ENCODE peak calls at places on chromosome 17, in ten cellular contexts. A, G, P, U, Q, L, M, C, S and X are unnamed samples.

GRCh38 chr17:74532115-74532514 is 840 bp upstream of the CD300LB start:
- DNase-seq in C (no peak), L (no peak), Q (no peak), S (no peak), A (peak; percentile 75), U (no peak), G (no peak), M (peak; percentile 78), P (no peak), X (no peak)

GRCh38 chr17:73697872-73698271 is 53.6 kb upstream of the SDK2 start:
- DNase-seq in Q (peak; percentile 61), G (no peak), U (no peak), A (no peak), M (peak; percentile 15), P (no peak), L (no peak), C (no peak), S (no peak), X (no peak)

GRCh38 chr17:27209316-27209715 is 84.6 kb upstream of the WSB1 start:
- DNase-seq in P (no peak), Q (no peak), M (no peak), U (no peak), G (no peak), C (no peak), A (no peak), S (no peak), L (no peak), X (no peak)

GRCh38 chr17:35161281-35161761 is 13.7 kb downstream of the UNC45B start:
- DNase-seq in C (no peak), S (peak; percentile 18), G (no peak), A (no peak), M (no peak), U (no peak), Q (no peak), L (no peak), P (peak; percentile 44), X (no peak)

GRCh38 chr17:67413399-67413798 is 36.3 kb downstream of the PITPNC1 start:
- DNase-seq in M (no peak), A (no peak), L (no peak), U (no peak), P (no peak), S (no peak), G (no peak), Q (no peak), C (no peak), X (no peak)

GRCh38 chr17:2050871-2051387 is 4.0 kb upstream of the HIC1 start:
- DNase-seq in P (no peak), G (no peak), S (no peak), A (no peak), L (no peak), M (no peak), U (no peak), Q (peak; percentile 17), C (no peak), X (no peak)

GRCh38 chr17:59490259-59490658 is 75.2 kb upstream of the DHX40 start:
- DNase-seq in C (no peak), M (no peak), A (no peak), S (no peak), Q (no peak), P (no peak), U (no peak), L (no peak), G (no peak), X (no peak)

GRCh38 chr17:81480140-81480917 is 32.3 kb downstream of the ACTG1 start:
- DNase-seq in U (no peak), G (no peak), M (peak; percentile 38), L (peak; percentile 23), Q (no peak), A (peak; percentile 51), S (no peak), C (peak; percentile 64), P (no peak), X (no peak)

GRCh38 chr17:72858826-72859495 is 233.5 kb downstream of the SLC39A11 start:
- DNase-seq in M (no peak), S (no peak), P (no peak), A (no peak), L (no peak), U (no peak), G (no peak), Q (no peak), C (no peak), X (no peak)

GRCh38 chr17:72477529-72477928 is 356.7 kb downstream of the SOX9 start:
- DNase-seq in A (no peak), Q (no peak), C (no peak), S (no peak), G (no peak), M (peak; percentile 91), U (no peak), L (no peak), P (no peak), X (no peak)

GRCh38 chr17:60321336-60322055 is 70.4 kb downstream of the USP32 start:
- DNase-seq in G (no peak), M (no peak), S (no peak), C (no peak), Q (no peak), U (no peak), L (no peak), P (no peak), A (peak; percentile 59), X (no peak)

GRCh38 chr17:50358177-50358576 is 12.3 kb downstream of the XYLT2 start:
- DNase-seq in A (no peak), G (no peak), L (no peak), M (no peak), U (no peak), Q (no peak), C (no peak), S (no peak), P (no peak), X (no peak)

GRCh38 chr17:12180644-12181261 is 160.1 kb downstream of the MAP2K4 start:
- DNase-seq in C (peak; percentile 22), P (peak; percentile 43), G (no peak), A (peak; percentile 27), S (no peak), M (peak; percentile 23), L (peak; percentile 24), Q (peak; percentile 42), U (no peak), X (no peak)

GRCh38 chr17:21397341-21398050 is 21.3 kb downstream of the KCNJ12 start:
- DNase-seq in P (no peak), C (peak; percentile 82), S (no peak), U (no peak), A (no peak), L (no peak), G (no peak), M (peak; percentile 15), Q (no peak), X (no peak)

GRCh38 chr17:34758747-34759146 is 179.4 kb downstream of the TMEM132E start:
- DNase-seq in M (no peak), U (no peak), G (no peak), P (no peak), Q (no peak), L (no peak), A (no peak), C (no peak), S (no peak), X (no peak)

GRCh38 chr17:40307001-40307690 is 1.8 kb upstream of the RARA start:
- DNase-seq in L (no peak), G (no peak), U (no peak), P (peak; percentile 46), M (no peak), S (no peak), A (no peak), Q (no peak), C (no peak), X (no peak)

GRCh38 chr17:43940630-43941029 is 1.6 kb downstream of the PPY start:
- DNase-seq in S (no peak), P (peak; percentile 37), L (no peak), A (peak; percentile 38), Q (no peak), M (no peak), G (no peak), U (no peak), C (no peak), X (no peak)

GRCh38 chr17:2423271-2423670 is 22.4 kb upstream of the MNT start:
- DNase-seq in A (no peak), C (no peak), P (no peak), G (no peak), S (no peak), U (no peak), M (no peak), L (no peak), Q (no peak), X (no peak)

GRCh38 chr17:4986403-4986802 is 1.1 kb downstream of the CAMTA2 start:
- DNase-seq in A (no peak), Q (no peak), M (no peak), U (no peak), S (no peak), C (no peak), L (no peak), G (no peak), P (no peak), X (no peak)

GRCh38 chr17:75779987-75780889 is 4.4 kb upstream of the UNK start:
- DNase-seq in A (peak; percentile 42), L (no peak), Q (no peak), G (no peak), P (no peak), U (no peak), S (no peak), M (no peak), C (no peak), X (no peak)

GRCh38 chr17:45221081-45221996 is at the start of gene FMNL1:
- DNase-seq in S (peak; percentile 69), U (peak; percentile 42), Q (no peak), C (no peak), A (no peak), P (peak; percentile 82), G (no peak), M (peak; percentile 59), L (no peak), X (no peak)

GRCh38 chr17:32314636-32315035 is 27.3 kb downstream of the C17orf75 start:
- DNase-seq in U (no peak), M (no peak), C (no peak), Q (no peak), G (no peak), S (no peak), P (no peak), A (no peak), L (no peak), X (no peak)

GRCh38 chr17:56173958-56174357 is 20.7 kb downstream of the ANKFN1 start:
- DNase-seq in M (no peak), Q (no peak), S (no peak), C (no peak), U (no peak), G (no peak), P (no peak), L (no peak), A (no peak), X (no peak)

GRCh38 chr17:15914400-15915165 is 30.3 kb upstream of the ADORA2B start:
- DNase-seq in A (no peak), C (no peak), G (no peak), S (no peak), M (no peak), U (no peak), Q (no peak), P (no peak), L (no peak), X (no peak)

GRCh38 chr17:27345141-27345904 is 51.4 kb downstream of the WSB1 start:
- DNase-seq in L (no peak), S (no peak), C (no peak), Q (peak; percentile 99), P (no peak), G (no peak), U (no peak), M (peak; percentile 82), A (no peak), X (no peak)

GRCh38 chr17:74037320-74037719 is 166.2 kb upstream of the RPL38 start:
- DNase-seq in G (no peak), L (no peak), M (no peak), C (no peak), A (peak; percentile 72), S (no peak), U (no peak), Q (no peak), P (no peak), X (no peak)